ENCODE peak calls at places on chromosome 4, in five cellular contexts. L, V, P, A and D are unnamed samples.

GRCh38 chr4:176376032-176376614 is 56.4 kb downstream of the SPCS3 start:
- DNase-seq in P (no peak), L (no peak), V (no peak), A (no peak), D (peak)

GRCh38 chr4:107896158-107896645 is 35.1 kb upstream of the CYP2U1 start:
- DNase-seq in V (no peak), L (no peak), P (no peak), A (no peak), D (peak)

GRCh38 chr4:2388430-2389182 is 29.8 kb downstream of the ZFYVE28 start:
- DNase-seq in A (no peak), L (no peak), P (no peak), V (no peak), D (peak)

GRCh38 chr4:10457255-10457801 is at the start of gene ZNF518B:
- DNase-seq in P (peak), L (peak), V (peak), A (no peak), D (peak)

GRCh38 chr4:128056396-128056795 is 4.7 kb upstream of the LARP1B start:
- DNase-seq in L (no peak), P (no peak), V (no peak), A (no peak), D (no peak)

GRCh38 chr4:604131-604530 is 21.2 kb upstream of the PDE6B start:
- DNase-seq in L (no peak), A (no peak), P (no peak), V (no peak), D (no peak)

GRCh38 chr4:183722738-183723560 is 63.9 kb downstream of the TRAPPC11 start:
- DNase-seq in V (peak), P (peak), A (peak), L (peak), D (peak)

GRCh38 chr4:78332974-78333373 is 218.6 kb upstream of the ANXA3 start:
- DNase-seq in P (no peak), V (no peak), A (no peak), L (no peak), D (no peak)

GRCh38 chr4:88062311-88062710 is 54.9 kb downstream of the PKD2 start:
- DNase-seq in A (no peak), L (no peak), P (no peak), V (no peak), D (no peak)

GRCh38 chr4:114017120-114017917 is 37.9 kb upstream of the ARSJ start:
- DNase-seq in A (no peak), P (no peak), V (no peak), L (no peak), D (no peak)

GRCh38 chr4:20109395-20109794 is 142.3 kb upstream of the SLIT2 start:
- DNase-seq in V (no peak), P (no peak), A (no peak), L (no peak), D (no peak)

GRCh38 chr4:39134674-39135073 is 47.7 kb upstream of the WDR19 start:
- DNase-seq in V (no peak), P (no peak), A (peak), L (peak), D (no peak)

GRCh38 chr4:93243262-93243661 is 585.3 kb upstream of the ATOH1 start:
- DNase-seq in P (no peak), L (no peak), V (no peak), A (no peak), D (no peak)

GRCh38 chr4:146577111-146577510 is 55.4 kb upstream of the SLC10A7 start:
- DNase-seq in L (no peak), A (no peak), P (no peak), V (no peak), D (no peak)

GRCh38 chr4:110953191-110953590 is 330.3 kb upstream of the PITX2 start:
- DNase-seq in P (no peak), A (no peak), L (no peak), V (no peak), D (peak)

GRCh38 chr4:184453402-184454160 is 20.8 kb downstream of the IRF2 start:
- DNase-seq in L (peak), P (no peak), V (no peak), A (no peak), D (peak)

GRCh38 chr4:866761-867390 is 40.9 kb upstream of the CPLX1 start:
- DNase-seq in P (no peak), L (no peak), V (no peak), A (no peak), D (no peak)

GRCh38 chr4:6555519-6555918 is 19.5 kb upstream of the MAN2B2 start:
- DNase-seq in A (no peak), P (no peak), L (no peak), V (no peak), D (no peak)

GRCh38 chr4:73129319-73129718 is 59.8 kb upstream of the COX18 start:
- DNase-seq in L (no peak), P (no peak), A (no peak), V (no peak), D (no peak)

GRCh38 chr4:55475394-55476243 is 71.1 kb downstream of the CLOCK start:
- DNase-seq in P (no peak), A (no peak), L (peak), V (no peak), D (peak)

GRCh38 chr4:133156096-133156495 is 7.0 kb downstream of the PCDH10 start:
- DNase-seq in P (no peak), L (no peak), A (no peak), V (no peak), D (no peak)

GRCh38 chr4:95183656-95184408 is 364.9 kb downstream of the UNC5C start:
- DNase-seq in V (no peak), P (no peak), L (no peak), A (no peak), D (no peak)

GRCh38 chr4:949656-950055 is 17.4 kb downstream of the TMEM175 start:
- DNase-seq in L (no peak), V (no peak), A (no peak), P (no peak), D (no peak)

GRCh38 chr4:7390906-7391636 is 43.7 kb downstream of the PSAPL1 start:
- DNase-seq in P (no peak), V (no peak), L (no peak), A (no peak), D (no peak)

GRCh38 chr4:184960505-184960971 is 57.8 kb upstream of the HELT start:
- DNase-seq in P (no peak), L (no peak), V (no peak), A (no peak), D (no peak)

GRCh38 chr4:76787898-76788297 is 110.0 kb downstream of the SOWAHB start:
- DNase-seq in P (no peak), A (no peak), V (no peak), L (no peak), D (no peak)

GRCh38 chr4:86441175-86441960 is 81.5 kb upstream of the MAPK10 start:
- DNase-seq in V (no peak), L (peak), A (no peak), P (no peak), D (no peak)

GRCh38 chr4:187415227-187415626 is 580.3 kb upstream of the ZFP42 start:
- DNase-seq in L (no peak), V (no peak), P (no peak), A (no peak), D (no peak)